ENCODE peak calls at places on chromosome 20, in five cellular contexts. T, A, G, M and V are unnamed samples.

GRCh38 chr20:4081396-4081795 is 66.0 kb upstream of the RNF24 start:
- DNase-seq in T (no peak), A (no peak), G (no peak), M (no peak), V (no peak)

GRCh38 chr20:1509237-1509636 is 18.0 kb upstream of the SIRPB2 start:
- DNase-seq in T (peak; percentile 36), A (no peak), G (no peak), M (no peak), V (no peak)

GRCh38 chr20:16271450-16271849 is 301.8 kb downstream of the KIF16B start:
- DNase-seq in T (no peak), A (no peak), G (no peak), M (no peak), V (no peak)

GRCh38 chr20:38217791-38218565 is 42.6 kb downstream of the KIAA1755 start:
- DNase-seq in T (peak; percentile 57), A (no peak), G (no peak), M (no peak), V (no peak)

GRCh38 chr20:38175221-38176030 is 10.4 kb upstream of the TGM2 start:
- DNase-seq in T (no peak), A (no peak), G (no peak), M (no peak), V (no peak)

GRCh38 chr20:62769346-62770071 is 26.8 kb upstream of the MRGBP start:
- DNase-seq in T (no peak), A (no peak), G (no peak), M (no peak), V (no peak)

GRCh38 chr20:33393609-33394008 is 7.7 kb downstream of the CDK5RAP1 start:
- DNase-seq in T (no peak), A (no peak), G (no peak), M (no peak), V (no peak)

GRCh38 chr20:658202-658601 is 5.2 kb upstream of the SRXN1 start:
- DNase-seq in T (no peak), A (no peak), G (no peak), M (no peak), V (no peak)

GRCh38 chr20:57005146-57005933 is 261.1 kb downstream of the BMP7 start:
- DNase-seq in T (no peak), A (no peak), G (no peak), M (no peak), V (no peak)

DNA sequence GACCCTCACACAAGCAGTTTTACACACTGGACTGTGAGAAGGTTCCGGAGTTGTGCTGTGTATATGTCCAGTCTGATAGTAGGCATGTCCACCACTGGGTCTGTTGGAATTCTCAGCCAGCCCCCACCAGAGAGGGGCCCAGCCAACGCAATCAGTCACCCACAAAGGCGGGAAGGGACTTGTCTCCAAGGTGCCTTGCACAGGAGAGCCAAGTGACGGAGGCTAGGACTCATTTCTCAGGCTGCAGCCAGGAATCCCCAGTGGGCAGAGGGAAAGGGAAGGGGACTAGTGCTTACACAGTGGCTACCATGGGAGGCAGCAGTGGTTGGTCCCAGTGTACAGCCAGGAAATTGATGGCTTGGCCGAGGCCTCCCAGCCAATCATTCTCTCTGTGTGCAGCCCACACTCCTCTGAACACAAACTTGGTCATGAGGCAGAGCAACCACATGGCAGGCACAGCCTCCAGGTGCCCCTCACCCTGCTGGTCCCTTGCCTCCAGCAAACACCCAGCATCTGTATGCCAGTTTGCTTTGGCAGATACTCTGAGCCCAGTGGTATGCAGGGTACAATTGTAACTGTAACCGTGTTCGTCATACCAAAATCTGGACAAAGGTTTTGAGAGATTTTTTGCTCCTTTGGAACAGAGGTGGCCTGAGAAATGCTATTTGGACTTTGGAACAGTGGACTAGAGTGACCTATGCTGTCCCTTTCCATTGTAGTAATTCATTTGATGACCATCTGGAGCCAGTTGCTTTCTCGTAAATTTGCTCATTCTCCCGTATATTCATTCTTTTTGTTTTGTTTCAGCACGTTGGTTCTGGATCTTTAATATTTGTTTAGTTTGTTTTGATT is 72.9 kb upstream of the MYL9 start:
- DNase-seq in T (peak; percentile 48), A (no peak), G (peak; percentile 51), M (no peak), V (peak; percentile 21)
- TF ChIP-seq POLR2AphosphoS5 in T (no peak), A (no peak), G (no peak), M (peak; percentile 17), V (peak; percentile 28)

GRCh38 chr20:46894579-46894958 is at the start of gene EYA2:
- DNase-seq in T (no peak), A (no peak), G (peak; percentile 32), M (no peak), V (peak; percentile 43)

GRCh38 chr20:46893051-46893450 is 1.6 kb upstream of the EYA2 start:
- DNase-seq in T (no peak), A (no peak), G (no peak), M (no peak), V (no peak)

GRCh38 chr20:46894971-46895905 is 595 bp downstream of the EYA2 start:
- DNase-seq in T (no peak), A (no peak), G (peak; percentile 36), M (no peak), V (peak; percentile 71)

GRCh38 chr20:46895906-46896242 is 1.2 kb downstream of the EYA2 start:
- DNase-seq in T (no peak), A (no peak), G (no peak), M (no peak), V (no peak)

GRCh38 chr20:46893877-46894578 is 615 bp upstream of the EYA2 start:
- DNase-seq in T (no peak), A (no peak), G (no peak), M (no peak), V (peak; percentile 51)
- H3K4me3 ChIP-seq in T (no peak overlapping the region), A (peak overlapping the region; percentile 91), G (peak overlapping the region; percentile 56), M (peak overlapping the region; percentile 67), V (peak overlapping the region; percentile 83)

GRCh38 chr20:25584905-25585704 is at the start of gene NINL:
- DNase-seq in T (peak; percentile 67), A (no peak), G (peak; percentile 63), M (no peak), V (peak; percentile 49)
- TF ChIP-seq POLR2AphosphoS5 in T (peak; percentile 87), A (peak; percentile 44), G (peak; percentile 35), M (peak; percentile 69), V (peak; percentile 20)

GRCh38 chr20:5657190-5657872 is 92.9 kb upstream of the SHLD1 start:
- DNase-seq in T (peak; percentile 91), A (no peak), G (no peak), M (no peak), V (peak; percentile 40)
- H3K4me3 ChIP-seq in T (no peak overlapping the region), A (peak overlapping the region; percentile 19), G (no peak overlapping the region), M (peak overlapping the region; percentile 36), V (no peak overlapping the region)